ENCODE peak calls at places on chromosomes 1 and 21, in eight cellular contexts. One of them, this sample, is unnamed. For H3K4me1, the result is how much of the 10 kb centered on the place peaks cover.

GRCh38 chr1:22451702-22452400 is at the start of gene ZBTB40:
- DNase-seq in upper lobe of right lung: peak
- DNase-seq in endodermal cell: peak
- DNase-seq in keratinocyte: peak
- DNase-seq in NT2/D1: peak
- DNase-seq in left ventricle myocardium inferior: peak
- DNase-seq in PC-9: peak
- DNase-seq in adipocyte: peak
- DNase-seq in this sample: peak

GRCh38 chr21:31924548-31924947 is 51.7 kb downstream of the HUNK start:
- DNase-seq in upper lobe of right lung: no peak
- DNase-seq in endodermal cell: peak
- DNase-seq in keratinocyte: no peak
- DNase-seq in NT2/D1: no peak
- DNase-seq in left ventricle myocardium inferior: no peak
- DNase-seq in PC-9: no peak
- DNase-seq in adipocyte: no peak
- DNase-seq in this sample: no peak

GRCh38 chr21:35833991-35834390 is 226.3 kb downstream of the SETD4 start:
- DNase-seq in upper lobe of right lung: no peak
- DNase-seq in endodermal cell: peak
- DNase-seq in keratinocyte: no peak
- DNase-seq in NT2/D1: no peak
- DNase-seq in left ventricle myocardium inferior: no peak
- DNase-seq in PC-9: no peak
- DNase-seq in adipocyte: no peak
- DNase-seq in this sample: no peak

GRCh38 chr1:185917646-185918045 is 183.5 kb downstream of the HMCN1 start:
- DNase-seq in upper lobe of right lung: no peak
- DNase-seq in endodermal cell: peak
- DNase-seq in keratinocyte: no peak
- DNase-seq in NT2/D1: no peak
- DNase-seq in left ventricle myocardium inferior: no peak
- DNase-seq in PC-9: peak
- DNase-seq in adipocyte: peak
- DNase-seq in this sample: peak

GRCh38 chr1:2194319-2194897 is at the start of gene FAAP20:
- DNase-seq in upper lobe of right lung: no peak
- DNase-seq in endodermal cell: peak
- DNase-seq in keratinocyte: no peak
- DNase-seq in NT2/D1: no peak
- DNase-seq in left ventricle myocardium inferior: peak
- DNase-seq in PC-9: no peak
- DNase-seq in adipocyte: peak
- DNase-seq in this sample: peak

GRCh38 chr1:31828341-31828740 is 12.5 kb upstream of the SPOCD1 start:
- DNase-seq in upper lobe of right lung: no peak
- DNase-seq in endodermal cell: no peak
- DNase-seq in keratinocyte: no peak
- DNase-seq in NT2/D1: no peak
- DNase-seq in left ventricle myocardium inferior: no peak
- DNase-seq in PC-9: no peak
- DNase-seq in adipocyte: no peak
- DNase-seq in this sample: no peak

GRCh38 chr1:48082271-48082925 is 85.2 kb upstream of the TRABD2B start:
- DNase-seq in upper lobe of right lung: no peak
- DNase-seq in endodermal cell: peak
- DNase-seq in keratinocyte: no peak
- DNase-seq in NT2/D1: no peak
- DNase-seq in left ventricle myocardium inferior: no peak
- DNase-seq in PC-9: no peak
- DNase-seq in adipocyte: no peak
- DNase-seq in this sample: no peak

GRCh38 chr1:3598522-3599285 is 12.6 kb downstream of the MEGF6 start:
- DNase-seq in upper lobe of right lung: no peak
- DNase-seq in endodermal cell: no peak
- DNase-seq in keratinocyte: no peak
- DNase-seq in NT2/D1: no peak
- DNase-seq in left ventricle myocardium inferior: no peak
- DNase-seq in PC-9: no peak
- DNase-seq in adipocyte: no peak
- DNase-seq in this sample: no peak

GRCh38 chr1:44632511-44633072 is 41.7 kb downstream of the TMEM53 start:
- DNase-seq in upper lobe of right lung: no peak
- DNase-seq in endodermal cell: no peak
- DNase-seq in keratinocyte: no peak
- DNase-seq in NT2/D1: no peak
- DNase-seq in left ventricle myocardium inferior: no peak
- DNase-seq in PC-9: no peak
- DNase-seq in adipocyte: no peak
- DNase-seq in this sample: no peak

GRCh38 chr21:21624674-21625073 is 626.5 kb downstream of the NCAM2 start:
- DNase-seq in upper lobe of right lung: no peak
- DNase-seq in endodermal cell: no peak
- DNase-seq in keratinocyte: no peak
- DNase-seq in NT2/D1: no peak
- DNase-seq in left ventricle myocardium inferior: no peak
- DNase-seq in PC-9: no peak
- DNase-seq in adipocyte: peak
- DNase-seq in this sample: no peak

GRCh38 chr1:47818682-47819502 is 178.3 kb downstream of the TRABD2B start:
- DNase-seq in upper lobe of right lung: no peak
- DNase-seq in endodermal cell: no peak
- DNase-seq in keratinocyte: no peak
- DNase-seq in NT2/D1: no peak
- DNase-seq in left ventricle myocardium inferior: no peak
- DNase-seq in PC-9: no peak
- DNase-seq in adipocyte: no peak
- DNase-seq in this sample: no peak

GRCh38 chr21:15775981-15776380 is 46.2 kb downstream of the USP25 start:
- DNase-seq in upper lobe of right lung: no peak
- DNase-seq in endodermal cell: no peak
- DNase-seq in keratinocyte: no peak
- DNase-seq in NT2/D1: no peak
- DNase-seq in left ventricle myocardium inferior: no peak
- DNase-seq in PC-9: no peak
- DNase-seq in adipocyte: peak
- DNase-seq in this sample: peak

GRCh38 chr1:37650173-37650572 is 15.5 kb upstream of the RSPO1 start:
- DNase-seq in upper lobe of right lung: no peak
- DNase-seq in endodermal cell: peak
- DNase-seq in keratinocyte: no peak
- DNase-seq in NT2/D1: no peak
- DNase-seq in left ventricle myocardium inferior: no peak
- DNase-seq in PC-9: no peak
- DNase-seq in adipocyte: no peak
- DNase-seq in this sample: no peak

GRCh38 chr1:180905927-180906326 is 6.8 kb upstream of the KIAA1614 start:
- DNase-seq in upper lobe of right lung: no peak
- DNase-seq in endodermal cell: peak
- DNase-seq in keratinocyte: no peak
- DNase-seq in NT2/D1: no peak
- DNase-seq in left ventricle myocardium inferior: no peak
- DNase-seq in PC-9: no peak
- DNase-seq in adipocyte: no peak
- DNase-seq in this sample: no peak

GRCh38 chr1:201006450-201006849 is 17.1 kb downstream of the KIF21B start:
- DNase-seq in upper lobe of right lung: no peak
- DNase-seq in endodermal cell: no peak
- DNase-seq in keratinocyte: no peak
- DNase-seq in NT2/D1: no peak
- DNase-seq in left ventricle myocardium inferior: no peak
- DNase-seq in PC-9: peak
- DNase-seq in adipocyte: no peak
- DNase-seq in this sample: no peak

GRCh38 chr1:226674892-226675719 is 64.0 kb downstream of the ITPKB start:
- DNase-seq in upper lobe of right lung: no peak
- DNase-seq in endodermal cell: no peak
- DNase-seq in keratinocyte: no peak
- DNase-seq in NT2/D1: no peak
- DNase-seq in left ventricle myocardium inferior: peak
- DNase-seq in PC-9: no peak
- DNase-seq in adipocyte: no peak
- DNase-seq in this sample: no peak

GRCh38 chr1:226590626-226591025 is 42.1 kb downstream of the STUM start:
- DNase-seq in upper lobe of right lung: peak
- DNase-seq in endodermal cell: no peak
- DNase-seq in keratinocyte: no peak
- DNase-seq in NT2/D1: no peak
- DNase-seq in left ventricle myocardium inferior: no peak
- DNase-seq in PC-9: no peak
- DNase-seq in adipocyte: no peak
- DNase-seq in this sample: no peak

GRCh38 chr1:181469829-181470228 is 13.5 kb upstream of the CACNA1E start:
- DNase-seq in upper lobe of right lung: no peak
- DNase-seq in endodermal cell: peak
- DNase-seq in keratinocyte: peak
- DNase-seq in NT2/D1: peak
- DNase-seq in left ventricle myocardium inferior: no peak
- DNase-seq in PC-9: peak
- DNase-seq in adipocyte: peak
- DNase-seq in this sample: peak

GRCh38 chr1:204104331-204105222 is 31.7 kb downstream of the SOX13 start:
- DNase-seq in upper lobe of right lung: no peak
- DNase-seq in endodermal cell: no peak
- DNase-seq in keratinocyte: peak
- DNase-seq in NT2/D1: no peak
- DNase-seq in left ventricle myocardium inferior: no peak
- DNase-seq in PC-9: peak
- DNase-seq in adipocyte: no peak
- DNase-seq in this sample: peak

GRCh38 chr1:226799634-226800281 is 60.7 kb upstream of the ITPKB start:
- DNase-seq in upper lobe of right lung: no peak
- DNase-seq in endodermal cell: no peak
- DNase-seq in keratinocyte: no peak
- DNase-seq in NT2/D1: no peak
- DNase-seq in left ventricle myocardium inferior: no peak
- DNase-seq in PC-9: no peak
- DNase-seq in adipocyte: no peak
- DNase-seq in this sample: no peak

GRCh38 chr1:14946567-14947285 is 206.8 kb upstream of the TMEM51 start:
- DNase-seq in upper lobe of right lung: no peak
- DNase-seq in endodermal cell: no peak
- DNase-seq in keratinocyte: no peak
- DNase-seq in NT2/D1: no peak
- DNase-seq in left ventricle myocardium inferior: peak
- DNase-seq in PC-9: peak
- DNase-seq in adipocyte: peak
- DNase-seq in this sample: peak

GRCh38 chr1:14949270-14949835 is 204.2 kb upstream of the TMEM51 start:
- DNase-seq in upper lobe of right lung: no peak
- DNase-seq in endodermal cell: no peak
- DNase-seq in keratinocyte: no peak
- DNase-seq in NT2/D1: no peak
- DNase-seq in left ventricle myocardium inferior: no peak
- DNase-seq in PC-9: no peak
- DNase-seq in adipocyte: no peak
- DNase-seq in this sample: no peak

GRCh38 chr1:14949836-14950674 is 203.5 kb upstream of the TMEM51 start:
- DNase-seq in upper lobe of right lung: no peak
- DNase-seq in endodermal cell: peak
- DNase-seq in keratinocyte: no peak
- DNase-seq in NT2/D1: no peak
- DNase-seq in left ventricle myocardium inferior: no peak
- DNase-seq in PC-9: no peak
- DNase-seq in adipocyte: no peak
- DNase-seq in this sample: no peak

GRCh38 chr1:14947421-14947820 is 206.1 kb upstream of the TMEM51 start:
- DNase-seq in upper lobe of right lung: no peak
- DNase-seq in endodermal cell: no peak
- DNase-seq in keratinocyte: no peak
- DNase-seq in NT2/D1: no peak
- DNase-seq in left ventricle myocardium inferior: no peak
- DNase-seq in PC-9: no peak
- DNase-seq in adipocyte: no peak
- DNase-seq in this sample: no peak

GRCh38 chr1:14948112-14948652 is 205.4 kb upstream of the TMEM51 start:
- DNase-seq in upper lobe of right lung: no peak
- DNase-seq in endodermal cell: no peak
- DNase-seq in keratinocyte: no peak
- DNase-seq in NT2/D1: no peak
- DNase-seq in left ventricle myocardium inferior: no peak
- DNase-seq in PC-9: no peak
- DNase-seq in adipocyte: no peak
- DNase-seq in this sample: no peak
- H3K4me1 ChIP-seq in upper lobe of right lung: under half
- H3K4me1 ChIP-seq in endodermal cell: under half
- H3K4me1 ChIP-seq in keratinocyte: under half
- H3K4me1 ChIP-seq in NT2/D1: under half
- H3K4me1 ChIP-seq in left ventricle myocardium inferior: under half
- H3K4me1 ChIP-seq in PC-9: under half
- H3K4me1 ChIP-seq in adipocyte: under half
- H3K4me1 ChIP-seq in this sample: under half

GRCh38 chr1:154936416-154937050 is at the start of gene PMVK:
- DNase-seq in upper lobe of right lung: peak
- DNase-seq in endodermal cell: peak
- DNase-seq in keratinocyte: peak
- DNase-seq in NT2/D1: peak
- DNase-seq in left ventricle myocardium inferior: peak
- DNase-seq in PC-9: peak
- DNase-seq in adipocyte: peak
- DNase-seq in this sample: peak
- H3K4me1 ChIP-seq in upper lobe of right lung: under half
- H3K4me1 ChIP-seq in endodermal cell: under half
- H3K4me1 ChIP-seq in keratinocyte: under half
- H3K4me1 ChIP-seq in NT2/D1: under half
- H3K4me1 ChIP-seq in left ventricle myocardium inferior: half or more
- H3K4me1 ChIP-seq in PC-9: half or more
- H3K4me1 ChIP-seq in adipocyte: under half
- H3K4me1 ChIP-seq in this sample: under half

DNA sequence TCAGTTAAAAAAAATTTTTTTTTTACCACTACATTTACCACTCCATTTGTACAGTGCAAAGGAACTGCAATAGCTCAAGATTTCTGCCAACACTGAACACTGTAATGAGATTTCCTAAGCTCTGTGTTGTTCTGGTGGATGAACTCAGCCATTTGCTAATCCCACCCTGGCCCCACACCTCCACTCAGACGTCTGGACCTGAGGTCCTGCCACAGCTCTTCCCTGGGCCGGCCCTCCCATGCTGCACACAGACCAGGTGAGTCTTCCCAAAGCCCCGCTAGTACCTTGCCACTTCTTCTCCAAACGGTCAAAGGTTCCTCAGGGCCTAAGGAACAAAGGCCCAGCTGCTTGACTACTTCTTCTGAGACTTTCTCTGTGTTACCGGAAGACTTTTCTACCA is 56.4 kb downstream of the SLC45A1 start:
- DNase-seq in upper lobe of right lung: no peak
- DNase-seq in endodermal cell: no peak
- DNase-seq in keratinocyte: no peak
- DNase-seq in NT2/D1: no peak
- DNase-seq in left ventricle myocardium inferior: no peak
- DNase-seq in PC-9: no peak
- DNase-seq in adipocyte: peak
- DNase-seq in this sample: no peak
- H3K4me1 ChIP-seq in upper lobe of right lung: half or more
- H3K4me1 ChIP-seq in endodermal cell: under half
- H3K4me1 ChIP-seq in keratinocyte: under half
- H3K4me1 ChIP-seq in NT2/D1: under half
- H3K4me1 ChIP-seq in left ventricle myocardium inferior: half or more
- H3K4me1 ChIP-seq in PC-9: under half
- H3K4me1 ChIP-seq in adipocyte: half or more
- H3K4me1 ChIP-seq in this sample: under half

GRCh38 chr1:207849016-207849415 is 61.9 kb downstream of the CD34 start:
- DNase-seq in upper lobe of right lung: no peak
- DNase-seq in endodermal cell: no peak
- DNase-seq in keratinocyte: no peak
- DNase-seq in NT2/D1: no peak
- DNase-seq in left ventricle myocardium inferior: no peak
- DNase-seq in PC-9: no peak
- DNase-seq in adipocyte: no peak
- DNase-seq in this sample: no peak
- H3K4me1 ChIP-seq in upper lobe of right lung: half or more
- H3K4me1 ChIP-seq in endodermal cell: under half
- H3K4me1 ChIP-seq in keratinocyte: under half
- H3K4me1 ChIP-seq in NT2/D1: under half
- H3K4me1 ChIP-seq in left ventricle myocardium inferior: half or more
- H3K4me1 ChIP-seq in PC-9: under half
- H3K4me1 ChIP-seq in adipocyte: under half
- H3K4me1 ChIP-seq in this sample: under half

This sample was measured in PC-3.